ENCODE peak calls at places on chromosomes 6 and 20, in four cellular contexts. Q is HCT116, D is K562, C is HepG2. W is an unnamed sample.

GRCh38 chr6:52482903-52483670 is 62.9 kb downstream of the EFHC1 start:
- DNase-seq in Q (no peak), D (peak), C (peak), W (no peak)

GRCh38 chr6:111423960-111424846 is 58.8 kb downstream of the REV3L start:
- DNase-seq in Q (no peak), D (no peak), C (no peak), W (no peak)

GRCh38 chr6:154497118-154497517 is 13.4 kb downstream of the CNKSR3 start:
- DNase-seq in Q (no peak), D (no peak), C (no peak), W (no peak)

GRCh38 chr20:44019638-44020335 is 105.1 kb downstream of the TOX2 start:
- DNase-seq in Q (no peak), D (no peak), C (no peak), W (no peak)

GRCh38 chr6:2546941-2547716 is 203.6 kb downstream of the MYLK4 start:
- DNase-seq in Q (no peak), D (no peak), C (no peak), W (no peak)

GRCh38 chr6:15911753-15912504 is 217.0 kb upstream of the MYLIP start:
- DNase-seq in Q (no peak), D (no peak), C (no peak), W (no peak)

GRCh38 chr6:36028088-36028886 is 679 bp downstream of the MAPK14 start:
- DNase-seq in Q (no peak), D (no peak), C (peak), W (no peak)

GRCh38 chr6:3750324-3751018 is 1.0 kb downstream of the PXDC1 start:
- DNase-seq in Q (no peak), D (peak), C (peak), W (peak)

GRCh38 chr6:109202409-109203264 is 107.3 kb downstream of the CEP57L1 start:
- DNase-seq in Q (no peak), D (no peak), C (no peak), W (no peak)

GRCh38 chr6:136696238-136696637 is 96.0 kb downstream of the MAP3K5 start:
- DNase-seq in Q (no peak), D (no peak), C (no peak), W (no peak)

GRCh38 chr6:38567436-38567835 is 72.3 kb downstream of the BTBD9 start:
- DNase-seq in Q (peak), D (no peak), C (no peak), W (no peak)

GRCh38 chr20:62235001-62235776 is 3.1 kb upstream of the OSBPL2 start:
- DNase-seq in Q (no peak), D (no peak), C (no peak), W (no peak)

GRCh38 chr6:145629478-145629877 is 105.8 kb downstream of the EPM2A start:
- DNase-seq in Q (no peak), D (no peak), C (no peak), W (no peak)

GRCh38 chr6:53691252-53691651 is 25.7 kb upstream of the KLHL31 start:
- DNase-seq in Q (no peak), D (no peak), C (no peak), W (no peak)

GRCh38 chr20:51584737-51585136 is 42.2 kb upstream of the NFATC2 start:
- DNase-seq in Q (no peak), D (no peak), C (no peak), W (no peak)

GRCh38 chr20:53884859-53885654 is 185.3 kb downstream of the BCAS1 start:
- DNase-seq in Q (no peak), D (no peak), C (no peak), W (no peak)

GRCh38 chr6:43803783-43804549 is 34.0 kb downstream of the VEGFA start:
- DNase-seq in Q (peak), D (no peak), C (peak), W (no peak)

GRCh38 chr6:13943943-13944342 is 19.2 kb downstream of the RNF182 start:
- DNase-seq in Q (no peak), D (no peak), C (no peak), W (no peak)

GRCh38 chr6:89829591-89830384 is at the start of gene CASP8AP2:
- DNase-seq in Q (peak), D (peak), C (peak), W (peak)

GRCh38 chr6:84027340-84028183 is 6.0 kb upstream of the MRAP2 start:
- DNase-seq in Q (no peak), D (no peak), C (no peak), W (no peak)

GRCh38 chr20:58712823-58713731 is 20.5 kb downstream of the NPEPL1 start:
- DNase-seq in Q (no peak), D (no peak), C (no peak), W (peak)

GRCh38 chr6:156988276-156989158 is 211.3 kb downstream of the ARID1B start:
- DNase-seq in Q (no peak), D (peak), C (peak), W (no peak)

GRCh38 chr6:38012573-38012972 is 193.0 kb downstream of the ZFAND3 start:
- DNase-seq in Q (peak), D (peak), C (peak), W (peak)

GRCh38 chr6:155085582-155086253 is 90.6 kb downstream of the TIAM2 start:
- DNase-seq in Q (peak), D (no peak), C (peak), W (no peak)

GRCh38 chr6:6008648-6009421 is 2.1 kb upstream of the NRN1 start:
- DNase-seq in Q (peak), D (peak), C (peak), W (peak)

DNA sequence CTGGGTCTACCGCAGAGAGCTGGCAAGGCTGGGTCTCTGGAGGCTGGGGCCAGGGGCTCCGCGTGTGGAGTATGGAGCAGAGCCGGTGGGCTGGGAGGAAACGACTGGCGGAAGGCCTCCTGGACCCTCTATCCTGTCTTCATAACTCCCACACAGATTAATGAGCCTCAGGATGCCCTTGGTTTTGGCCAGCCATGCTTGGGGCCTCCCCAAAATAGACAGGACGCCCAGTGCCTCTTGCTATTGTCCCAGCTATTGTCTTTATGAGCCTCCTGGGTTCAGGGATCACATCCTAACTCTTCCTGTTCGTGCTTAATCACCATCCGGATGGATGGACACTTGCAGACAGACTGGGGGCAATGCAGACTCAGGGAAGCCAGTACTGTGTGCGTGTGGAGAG is 306.4 kb downstream of the DHX35 start:
- DNase-seq in Q (no peak), D (no peak), C (no peak), W (no peak)
- TF ChIP-seq MAX in Q (no peak), D (no peak), C (no peak), W (no peak)

GRCh38 chr6:50845499-50846108 is 26.9 kb downstream of the TFAP2B start:
- DNase-seq in Q (no peak), D (no peak), C (no peak), W (no peak)
- TF ChIP-seq FOSL1 in Q (no peak), D (no peak), C (no peak), W (no peak)

DNA sequence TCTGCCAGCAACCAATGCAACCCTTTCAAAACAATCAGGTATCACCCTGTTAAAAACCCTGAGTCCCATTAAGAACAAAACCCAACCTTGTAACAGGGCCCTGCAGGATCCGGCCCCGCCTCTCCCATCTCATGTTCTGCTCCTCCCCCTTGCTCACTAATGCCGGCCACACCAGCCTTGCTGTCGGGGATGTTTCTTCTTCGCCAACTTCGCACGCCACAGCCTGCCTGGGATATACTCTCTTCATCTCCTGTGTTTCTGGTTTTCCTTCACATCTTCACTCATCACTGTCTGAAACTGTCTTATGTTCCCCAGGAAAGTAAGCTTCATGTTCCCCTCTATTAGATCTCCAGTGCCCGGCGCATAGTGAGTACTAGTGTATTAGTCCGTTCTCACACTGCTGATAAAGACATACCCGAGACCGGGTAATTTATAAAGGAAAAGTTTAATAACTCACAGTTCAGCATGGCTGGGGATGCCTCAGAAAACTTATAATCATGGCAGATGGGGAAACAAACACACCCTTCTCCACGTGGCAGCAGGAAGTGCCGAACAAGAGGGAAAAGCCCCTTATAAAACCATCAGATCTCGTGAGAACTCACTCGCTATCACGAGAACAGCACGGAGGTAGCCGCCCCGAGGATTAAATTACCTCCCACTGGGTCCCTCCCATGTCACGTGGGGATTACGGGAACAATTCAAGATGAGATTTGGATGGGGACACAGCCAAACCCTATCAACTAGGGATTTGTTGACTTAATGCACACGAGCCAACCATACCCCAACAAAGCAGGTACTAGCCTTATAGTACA is 5.1 kb downstream of the TP53RK start:
- DNase-seq in Q (no peak), D (peak), C (no peak), W (no peak)
- TF ChIP-seq POLR2A in Q (no peak), D (peak), C (no peak), W (peak)

GRCh38 chr20:19498756-19499155 is 259.3 kb upstream of the RIN2 start:
- DNase-seq in Q (no peak), D (no peak), C (no peak), W (no peak)
- TF ChIP-seq MAX in Q (no peak), D (no peak), C (no peak), W (no peak)

W was measured in H1.